ENCODE peak calls at places on chromosome 15, in seven cellular contexts. K is transverse colon, G is HCT116, A is bronchial epithelial cell, C is SK-N-SH, W is osteoblast, J is Panc1. H is an unnamed sample.
A peak's percentile ranks its signal among the peaks of the same experiment; 100 is the strongest.

GRCh38 chr15:58336161-58336560 is 95.6 kb upstream of the LIPC start:
- DNase-seq in W (no peak), C (no peak), J (no peak), A (no peak), K (no peak), G (no peak), H (peak; percentile 32)

GRCh38 chr15:40002295-40002694 is 36.7 kb downstream of the SRP14 start:
- DNase-seq in A (peak; percentile 67), K (peak; percentile 24), W (no peak), J (no peak), G (no peak), C (no peak), H (no peak)

GRCh38 chr15:70580958-70581357 is 182.4 kb downstream of the UACA start:
- DNase-seq in W (no peak), C (no peak), G (no peak), K (no peak), J (no peak), A (no peak), H (no peak)

GRCh38 chr15:78906310-78906608 is 33.6 kb downstream of the MORF4L1 start:
- DNase-seq in W (no peak), C (no peak), J (peak; percentile 32), A (peak; percentile 63), K (no peak), G (no peak), H (peak; percentile 65)

GRCh38 chr15:58458076-58458475 is 26.3 kb downstream of the LIPC start:
- DNase-seq in A (peak; percentile 13), J (no peak), G (no peak), C (no peak), W (no peak), K (no peak), H (no peak)

GRCh38 chr15:56245871-56246814 is 2.5 kb upstream of the RFX7 start:
- DNase-seq in G (peak; percentile 82), J (peak; percentile 81), C (peak; percentile 75), K (peak; percentile 93), A (peak; percentile 77), W (peak; percentile 95), H (peak; percentile 43)

GRCh38 chr15:26665950-26666921 is 106.6 kb downstream of the GABRB3 start:
- DNase-seq in C (no peak), G (no peak), J (no peak), K (no peak), W (no peak), A (peak; percentile 1), H (no peak)

GRCh38 chr15:68794869-68795268 is 25.8 kb downstream of the ANP32A start:
- DNase-seq in C (no peak), G (no peak), A (no peak), J (no peak), W (peak; percentile 65), K (no peak), H (no peak)

GRCh38 chr15:71469393-71469792 is 341.0 kb upstream of the NR2E3 start:
- DNase-seq in C (no peak), W (no peak), G (no peak), J (no peak), A (no peak), K (no peak), H (no peak)

GRCh38 chr15:61556037-61556648 is 327.0 kb upstream of the RORA start:
- DNase-seq in W (no peak), G (no peak), C (no peak), K (no peak), A (peak; percentile 27), J (peak; percentile 7), H (peak; percentile 48)

GRCh38 chr15:92395176-92395521 is 1.5 kb downstream of the ST8SIA2 start:
- DNase-seq in G (no peak), K (no peak), J (no peak), W (no peak), C (no peak), A (no peak), H (no peak)

GRCh38 chr15:64717735-64718495 is 57.5 kb downstream of the RBPMS2 start:
- DNase-seq in G (no peak), J (no peak), W (no peak), K (no peak), C (no peak), A (no peak), H (no peak)

GRCh38 chr15:65004993-65005392 is 15.3 kb upstream of the SPG21 start:
- DNase-seq in J (no peak), K (no peak), A (no peak), W (no peak), C (no peak), G (no peak), H (no peak)

GRCh38 chr15:91866371-91866905 is 12.9 kb downstream of the SLCO3A1 start:
- DNase-seq in W (no peak), A (peak; percentile 89), C (peak; percentile 29), G (no peak), K (no peak), J (no peak), H (no peak)

GRCh38 chr15:60799885-60800728 is 321.2 kb upstream of the ICE2 start:
- DNase-seq in K (no peak), J (no peak), W (no peak), G (no peak), C (peak; percentile 44), A (no peak), H (no peak)

GRCh38 chr15:60961541-60961940 is 267.6 kb downstream of the RORA start:
- DNase-seq in K (no peak), A (no peak), W (no peak), J (no peak), C (no peak), G (no peak), H (no peak)

GRCh38 chr15:71559098-71559497 is 251.3 kb upstream of the NR2E3 start:
- DNase-seq in A (peak; percentile 65), C (no peak), W (no peak), G (no peak), K (no peak), J (no peak), H (peak; percentile 14)

GRCh38 chr15:74326759-74327158 is 40.7 kb downstream of the CYP11A1 start:
- DNase-seq in G (no peak), A (no peak), C (no peak), J (no peak), W (no peak), K (no peak), H (no peak)

GRCh38 chr15:58331903-58332675 is 99.7 kb upstream of the LIPC start:
- DNase-seq in A (peak; percentile 99), J (peak; percentile 99), W (peak; percentile 65), G (peak; percentile 93), C (peak; percentile 65), K (peak; percentile 86), H (peak; percentile 96)

GRCh38 chr15:68379058-68379758 is 52.8 kb downstream of the ITGA11 start:
- DNase-seq in J (no peak), K (no peak), W (no peak), C (no peak), G (no peak), A (no peak), H (no peak)

GRCh38 chr15:44195151-44195740 is at the start of gene FRMD5:
- DNase-seq in J (peak; percentile 97), W (peak; percentile 98), C (peak; percentile 98), K (peak; percentile 92), A (peak; percentile 92), G (peak; percentile 97), H (peak; percentile 65)

GRCh38 chr15:29672923-29673809 is 149.1 kb downstream of the TJP1 start:
- DNase-seq in G (no peak), K (no peak), A (peak; percentile 21), W (no peak), C (no peak), J (no peak), H (no peak)

GRCh38 chr15:98658831-98659699 is 10.7 kb downstream of the IGF1R start:
- DNase-seq in W (peak; percentile 87), A (peak; percentile 63), C (peak; percentile 75), G (peak; percentile 33), K (peak; percentile 21), J (peak; percentile 39), H (no peak)

GRCh38 chr15:83700082-83700481 is 46.2 kb downstream of the ADAMTSL3 start:
- DNase-seq in K (no peak), A (no peak), G (no peak), J (no peak), C (no peak), W (no peak), H (no peak)
- TF ChIP-seq CTCF in K (no peak), A (no peak), G (no peak), J (no peak), C (no peak), W (no peak), H (no peak)

GRCh38 chr15:62797171-62797570 is 245.4 kb upstream of the TPM1 start:
- DNase-seq in K (no peak), G (no peak), A (no peak), C (no peak), W (no peak), J (no peak), H (no peak)
- H3K27me3 ChIP-seq in K (no peaks in the 10 kb centered on the region), G (no peaks in the 10 kb centered on the region), A (no peaks in the 10 kb centered on the region), C (no peaks in the 10 kb centered on the region), W (no peaks in the 10 kb centered on the region), J (no peaks in the 10 kb centered on the region), H (no peaks in the 10 kb centered on the region)

GRCh38 chr15:48451736-48452135 is 120.5 kb downstream of the DUT start:
- DNase-seq in W (no peak), J (no peak), G (no peak), A (no peak), C (no peak), K (no peak), H (no peak)
- H3K36me3 ChIP-seq in W (peaks cover 88% of the 10 kb centered on the region), J (no peaks in the 10 kb centered on the region), G (no peaks in the 10 kb centered on the region), A (no peaks in the 10 kb centered on the region), C (peaks cover 97% of the 10 kb centered on the region), K (no peaks in the 10 kb centered on the region), H (no peaks in the 10 kb centered on the region)

GRCh38 chr15:52261498-52262242 is 33.9 kb downstream of the MYO5C start:
- DNase-seq in W (peak; percentile 86), K (peak; percentile 61), C (peak; percentile 81), J (no peak), G (peak; percentile 26), A (peak; percentile 87), H (peak; percentile 88)
- TF ChIP-seq CTCF in W (no peak), K (no peak), C (no peak), J (no peak), G (no peak), A (no peak), H (no peak)

GRCh38 chr15:73081321-73081958 is 29.2 kb downstream of the NEO1 start:
- DNase-seq in K (no peak), J (peak; percentile 47), A (peak; percentile 69), G (peak; percentile 54), W (no peak), C (peak; percentile 17), H (peak; percentile 14)

GRCh38 chr15:73079570-73079969 is 27.3 kb downstream of the NEO1 start:
- DNase-seq in G (no peak), W (no peak), C (no peak), K (no peak), J (no peak), A (no peak), H (no peak)

GRCh38 chr15:73078291-73078690 is 26.0 kb downstream of the NEO1 start:
- DNase-seq in A (no peak), W (no peak), G (no peak), K (no peak), J (no peak), C (no peak), H (no peak)

GRCh38 chr15:73075151-73075859 is 23.0 kb downstream of the NEO1 start:
- DNase-seq in W (no peak), C (no peak), G (no peak), J (no peak), A (peak; percentile 65), K (no peak), H (no peak)

GRCh38 chr15:73078722-73079121 is 26.5 kb downstream of the NEO1 start:
- DNase-seq in G (no peak), W (peak; percentile 15), C (no peak), A (peak; percentile 85), J (no peak), K (peak; percentile 30), H (peak; percentile 60)
- H3K27me3 ChIP-seq in G (no peaks in the 10 kb centered on the region), W (no peaks in the 10 kb centered on the region), C (no peaks in the 10 kb centered on the region), A (no peaks in the 10 kb centered on the region), J (peaks cover 4% of the 10 kb centered on the region), K (no peaks in the 10 kb centered on the region), H (no peaks in the 10 kb centered on the region)